ENCODE peak calls at places on chromosomes 13 and 19, in five cellular contexts. E, S, T, Y and A are unnamed samples.

GRCh38 chr19:16038196-16038695 is 38.0 kb upstream of the TPM4 start:
- DNase-seq in E (no peak), S (no peak), T (no peak), Y (no peak), A (peak)

GRCh38 chr19:14385492-14385891 is 4.2 kb downstream of the ADGRE5 start:
- DNase-seq in E (no peak), S (no peak), T (no peak), Y (no peak), A (no peak)

GRCh38 chr19:3343619-3344502 is 22.5 kb upstream of the NFIC start:
- DNase-seq in E (peak), S (peak), T (peak), Y (peak), A (peak)

GRCh38 chr13:111952814-111953213 is 114.1 kb upstream of the SOX1 start:
- DNase-seq in E (no peak), S (no peak), T (no peak), Y (no peak), A (no peak)

GRCh38 chr13:23898101-23898500 is 799 bp upstream of the C1QTNF9B start:
- DNase-seq in E (no peak), S (peak), T (no peak), Y (no peak), A (no peak)

GRCh38 chr19:40294560-40294959 is 9.4 kb upstream of the AKT2 start:
- DNase-seq in E (no peak), S (no peak), T (no peak), Y (no peak), A (no peak)

GRCh38 chr19:1455336-1456120 is 5.6 kb downstream of the APC2 start:
- DNase-seq in E (peak), S (peak), T (peak), Y (peak), A (no peak)

GRCh38 chr19:42250666-42251531 is 4.0 kb downstream of the ERF start:
- DNase-seq in E (no peak), S (peak), T (no peak), Y (peak), A (peak)

GRCh38 chr13:62919491-62919890 is 1503.8 kb upstream of the PCDH20 start:
- DNase-seq in E (no peak), S (no peak), T (no peak), Y (no peak), A (no peak)

GRCh38 chr19:14023404-14024235 is 4.3 kb upstream of the RLN3 start:
- DNase-seq in E (no peak), S (peak), T (peak), Y (peak), A (peak)

GRCh38 chr13:40518481-40518882 is 148.0 kb downstream of the FOXO1 start:
- DNase-seq in E (no peak), S (no peak), T (no peak), Y (peak), A (no peak)

GRCh38 chr19:18915639-18916038 is 3.5 kb downstream of the COPE start:
- DNase-seq in E (no peak), S (peak), T (no peak), Y (peak), A (no peak)

GRCh38 chr13:65595881-65596280 is 1634.3 kb downstream of the PCDH9 start:
- DNase-seq in E (no peak), S (peak), T (no peak), Y (no peak), A (no peak)

GRCh38 chr13:46964789-46965527 is 68.1 kb upstream of the HTR2A start:
- DNase-seq in E (no peak), S (peak), T (no peak), Y (peak), A (no peak)

GRCh38 chr19:32651729-32652140 is 23.2 kb downstream of the ANKRD27 start:
- DNase-seq in E (no peak), S (no peak), T (no peak), Y (no peak), A (no peak)

GRCh38 chr13:43229506-43229905 is 206.1 kb downstream of the DNAJC15 start:
- DNase-seq in E (no peak), S (peak), T (no peak), Y (peak), A (no peak)

GRCh38 chr19:10338940-10339339 is 484 bp downstream of the ICAM3 start:
- DNase-seq in E (no peak), S (no peak), T (no peak), Y (no peak), A (no peak)

GRCh38 chr19:57105976-57106610 is 13.7 kb upstream of the USP29 start:
- DNase-seq in E (no peak), S (no peak), T (no peak), Y (no peak), A (no peak)

GRCh38 chr19:33808399-33808798 is 11.7 kb downstream of the KCTD15 start:
- DNase-seq in E (no peak), S (no peak), T (no peak), Y (no peak), A (no peak)

GRCh38 chr13:41746259-41746658 is 214.7 kb downstream of the VWA8 start:
- DNase-seq in E (no peak), S (peak), T (no peak), Y (peak), A (no peak)

GRCh38 chr13:37616131-37616530 is 17.6 kb upstream of the POSTN start:
- DNase-seq in E (no peak), S (peak), T (no peak), Y (no peak), A (no peak)

GRCh38 chr13:78829821-78830220 is 170.9 kb upstream of the OBI1 start:
- DNase-seq in E (no peak), S (no peak), T (no peak), Y (no peak), A (no peak)

GRCh38 chr13:25659091-25659502 is 287.3 kb downstream of the ATP8A2 start:
- DNase-seq in E (no peak), S (no peak), T (no peak), Y (peak), A (no peak)

GRCh38 chr19:50314724-50315700 is 14.2 kb downstream of the KCNC3 start:
- DNase-seq in E (no peak), S (no peak), T (no peak), Y (no peak), A (no peak)

GRCh38 chr13:43433691-43434121 is 353.1 kb downstream of the ENOX1 start:
- DNase-seq in E (no peak), S (no peak), T (no peak), Y (no peak), A (no peak)

GRCh38 chr13:28355822-28356371 is 139.0 kb downstream of the FLT1 start:
- DNase-seq in E (no peak), S (peak), T (no peak), Y (no peak), A (no peak)

GRCh38 chr19:45905016-45905415 is 2.6 kb upstream of the MYPOP start:
- DNase-seq in E (no peak), S (no peak), T (no peak), Y (no peak), A (no peak)